ENCODE peak calls at places on chromosome 13, in five cellular contexts. D is SK-N-SH, Z is K562, H is GM12878, W is HepG2. M is an unnamed sample.

GRCh38 chr13:106182404-106182803 is 353.1 kb downstream of the EFNB2 start:
- DNase-seq in D (no peak), Z (no peak), H (no peak), W (no peak), M (peak)

GRCh38 chr13:23504188-23504587 is 66.0 kb upstream of the TNFRSF19 start:
- DNase-seq in D (peak), Z (no peak), H (no peak), W (no peak), M (peak)

GRCh38 chr13:35471466-35472307 is 4.8 kb downstream of the MAB21L1 start:
- DNase-seq in D (no peak), Z (no peak), H (no peak), W (no peak), M (no peak)

GRCh38 chr13:67229438-67230242 is 496 bp downstream of the PCDH9 start:
- DNase-seq in D (peak), Z (no peak), H (no peak), W (no peak), M (peak)

GRCh38 chr13:57632276-57633140 is 964 bp downstream of the PCDH17 start:
- DNase-seq in D (peak), Z (no peak), H (no peak), W (no peak), M (no peak)

GRCh38 chr13:21594715-21595545 is 9.0 kb downstream of the MICU2 start:
- DNase-seq in D (no peak), Z (no peak), H (no peak), W (no peak), M (no peak)

GRCh38 chr13:34179481-34179880 is 361.5 kb downstream of the RFC3 start:
- DNase-seq in D (no peak), Z (no peak), H (no peak), W (no peak), M (peak)

GRCh38 chr13:23695711-23696512 is 125.7 kb downstream of the TNFRSF19 start:
- DNase-seq in D (no peak), Z (no peak), H (no peak), W (no peak), M (no peak)

GRCh38 chr13:92806215-92806614 is 420.4 kb upstream of the GPC6 start:
- DNase-seq in D (no peak), Z (no peak), H (no peak), W (no peak), M (no peak)

GRCh38 chr13:26601669-26602068 is 44.2 kb downstream of the WASF3 start:
- DNase-seq in D (peak), Z (no peak), H (peak), W (no peak), M (peak)

GRCh38 chr13:50074843-50075242 is 59.6 kb downstream of the KCNRG start:
- DNase-seq in D (no peak), Z (no peak), H (no peak), W (no peak), M (no peak)

GRCh38 chr13:62525652-62526051 is 1110.0 kb upstream of the PCDH20 start:
- DNase-seq in D (no peak), Z (no peak), H (no peak), W (no peak), M (no peak)

GRCh38 chr13:84200971-84201370 is 318.7 kb upstream of the SLITRK1 start:
- DNase-seq in D (no peak), Z (no peak), H (no peak), W (no peak), M (no peak)

GRCh38 chr13:93915269-93915809 is 564.1 kb downstream of the DCT start:
- DNase-seq in D (no peak), Z (no peak), H (no peak), W (no peak), M (peak)

GRCh38 chr13:99822820-99823219 is 148.7 kb downstream of the ZIC5 start:
- DNase-seq in D (no peak), Z (no peak), H (no peak), W (no peak), M (no peak)

GRCh38 chr13:58953638-58954037 is 1210.1 kb downstream of the DIAPH3 start:
- DNase-seq in D (no peak), Z (no peak), H (peak), W (no peak), M (no peak)

GRCh38 chr13:74135306-74136088 is 1.3 kb upstream of the KLF12 start:
- DNase-seq in D (peak), Z (peak), H (peak), W (no peak), M (peak)

GRCh38 chr13:95267662-95268369 is 33.4 kb downstream of the ABCC4 start:
- DNase-seq in D (no peak), Z (peak), H (no peak), W (peak), M (peak)

GRCh38 chr13:105599477-105600037 is 935.9 kb downstream of the EFNB2 start:
- DNase-seq in D (no peak), Z (no peak), H (no peak), W (no peak), M (no peak)

GRCh38 chr13:50574731-50575130 is 268.8 kb downstream of the DLEU7 start:
- DNase-seq in D (no peak), Z (no peak), H (no peak), W (no peak), M (no peak)

GRCh38 chr13:65638572-65639168 is 1591.5 kb downstream of the PCDH9 start:
- DNase-seq in D (peak), Z (peak), H (no peak), W (peak), M (peak)

GRCh38 chr13:99978781-99979452 is 2.7 kb upstream of the ZIC2 start:
- DNase-seq in D (peak), Z (no peak), H (no peak), W (no peak), M (no peak)

GRCh38 chr13:59906413-59907027 is 257.2 kb downstream of the DIAPH3 start:
- DNase-seq in D (peak), Z (peak), H (no peak), W (peak), M (peak)

DNA sequence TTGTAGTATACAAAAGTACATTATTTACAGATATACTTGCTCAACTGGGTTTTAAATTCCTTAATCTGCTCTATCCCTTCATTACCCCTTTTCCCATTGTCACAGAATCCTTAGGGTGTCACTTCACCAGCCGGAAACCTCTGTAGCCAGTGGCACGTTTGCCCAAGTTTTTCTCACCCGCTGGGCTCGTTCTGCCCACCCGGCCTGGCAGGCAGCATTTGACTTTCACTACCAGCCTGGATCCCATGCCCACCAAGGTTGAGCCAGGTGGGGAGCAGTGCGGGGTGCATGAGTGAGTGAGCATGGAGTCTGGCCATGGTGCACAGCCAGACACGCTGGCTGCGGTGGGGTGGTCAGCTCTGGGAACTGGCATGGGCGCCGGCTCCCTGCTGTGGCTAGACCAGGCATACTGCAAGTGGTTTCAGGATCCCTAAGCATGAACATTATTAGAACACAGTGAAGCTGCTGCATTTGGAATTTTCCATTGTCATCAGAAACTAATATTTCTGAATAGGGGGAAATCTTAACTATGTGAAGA is 98.3 kb downstream of the NALCN start:
- DNase-seq in D (no peak), Z (no peak), H (no peak), W (no peak), M (no peak)
- TF ChIP-seq MXI1 in D (no peak), Z (no peak), H (no peak), W (no peak), M (no peak)

GRCh38 chr13:111201304-111201940 is 86.3 kb downstream of the ARHGEF7 start:
- DNase-seq in D (no peak), Z (no peak), H (no peak), W (no peak), M (no peak)
- H3K27ac ChIP-seq in D (no peak), Z (no peak), H (peak), W (no peak), M (no peak)

GRCh38 chr13:110629735-110630134 is 14.4 kb downstream of the NAXD start:
- DNase-seq in D (no peak), Z (no peak), H (no peak), W (no peak), M (no peak)
- TF ChIP-seq MXI1 in D (no peak), Z (no peak), H (no peak), W (no peak), M (no peak)

DNA sequence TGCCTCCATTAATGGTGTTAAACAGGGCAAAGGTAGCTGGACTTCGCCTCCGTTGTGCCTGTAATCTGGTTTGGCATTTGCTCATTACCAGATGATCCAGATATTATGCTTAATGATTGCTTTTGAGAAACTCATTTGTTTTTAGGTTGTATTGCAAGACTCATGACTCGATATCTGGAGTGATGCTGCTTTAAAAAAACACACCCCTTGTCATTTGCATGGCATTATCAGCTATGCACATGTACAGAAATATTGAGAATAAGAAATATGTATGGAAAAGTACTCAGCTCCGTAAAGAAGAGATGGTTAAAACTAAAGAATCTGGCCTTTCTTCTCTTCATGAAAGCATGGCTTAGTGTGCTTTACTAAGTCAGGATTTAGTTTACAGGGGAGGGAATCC is 95.0 kb downstream of the ARHGEF7 start:
- DNase-seq in D (no peak), Z (no peak), H (no peak), W (no peak), M (no peak)
- H3K27ac ChIP-seq in D (peak), Z (no peak), H (no peak), W (no peak), M (peak)

GRCh38 chr13:113028336-113029060 is 59.5 kb downstream of the MCF2L start:
- DNase-seq in D (no peak), Z (no peak), H (no peak), W (no peak), M (no peak)

GRCh38 chr13:113027095-113027494 is 58.1 kb downstream of the MCF2L start:
- DNase-seq in D (peak), Z (no peak), H (no peak), W (no peak), M (no peak)

GRCh38 chr13:113029061-113029445 is 60.0 kb downstream of the MCF2L start:
- DNase-seq in D (no peak), Z (no peak), H (no peak), W (no peak), M (no peak)

GRCh38 chr13:113027566-113027965 is 58.6 kb downstream of the MCF2L start:
- DNase-seq in D (peak), Z (no peak), H (no peak), W (no peak), M (no peak)

GRCh38 chr13:113029487-113030258 is 60.7 kb downstream of the MCF2L start:
- DNase-seq in D (peak), Z (peak), H (no peak), W (peak), M (no peak)
- TF ChIP-seq MXI1 in D (no peak), Z (no peak), H (no peak), W (no peak), M (no peak)

DNA sequence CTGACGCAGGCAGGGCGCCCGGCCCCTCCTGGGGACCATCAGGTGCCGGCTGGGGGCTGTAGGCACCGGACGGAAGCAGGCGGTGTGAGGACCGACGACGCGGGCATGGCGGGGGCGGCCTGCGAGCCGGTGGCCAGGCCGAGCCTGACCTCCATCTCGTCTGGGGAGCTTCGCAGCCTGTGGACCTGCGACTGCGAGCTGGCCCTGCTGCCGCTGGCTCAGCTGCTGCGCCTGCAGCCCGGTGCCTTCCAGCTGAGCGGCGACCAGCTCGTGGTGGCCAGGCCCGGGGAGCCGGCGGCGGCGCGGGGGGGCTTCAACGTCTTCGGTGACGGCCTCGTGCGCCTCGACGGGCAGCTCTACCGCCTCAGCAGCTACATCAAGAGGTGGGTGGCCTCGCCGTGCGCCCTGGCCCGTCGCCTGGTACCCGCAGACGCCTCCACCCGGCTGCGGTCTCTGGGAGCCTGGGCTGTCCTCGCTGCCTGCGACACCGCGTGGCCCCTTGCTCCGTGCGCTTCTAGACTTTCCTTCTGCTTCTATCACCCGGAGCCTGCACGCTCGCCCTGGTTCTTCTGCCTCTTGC is 430 bp downstream of the MEDAG start:
- DNase-seq in D (no peak), Z (no peak), H (no peak), W (no peak), M (no peak)
- H3K27ac ChIP-seq in D (no peak), Z (no peak), H (no peak), W (no peak), M (no peak)

GRCh38 chr13:27621116-27621365 is 651 bp upstream of the POLR1D start:
- DNase-seq in D (no peak), Z (no peak), H (no peak), W (no peak), M (no peak)
- TF ChIP-seq MXI1 in D (no peak), Z (no peak), H (no peak), W (no peak), M (no peak)

GRCh38 chr13:48624016-48624415 is 29.7 kb upstream of the CYSLTR2 start:
- DNase-seq in D (no peak), Z (no peak), H (no peak), W (no peak), M (no peak)
- H3K27ac ChIP-seq in D (no peak), Z (no peak), H (no peak), W (no peak), M (no peak)

DNA sequence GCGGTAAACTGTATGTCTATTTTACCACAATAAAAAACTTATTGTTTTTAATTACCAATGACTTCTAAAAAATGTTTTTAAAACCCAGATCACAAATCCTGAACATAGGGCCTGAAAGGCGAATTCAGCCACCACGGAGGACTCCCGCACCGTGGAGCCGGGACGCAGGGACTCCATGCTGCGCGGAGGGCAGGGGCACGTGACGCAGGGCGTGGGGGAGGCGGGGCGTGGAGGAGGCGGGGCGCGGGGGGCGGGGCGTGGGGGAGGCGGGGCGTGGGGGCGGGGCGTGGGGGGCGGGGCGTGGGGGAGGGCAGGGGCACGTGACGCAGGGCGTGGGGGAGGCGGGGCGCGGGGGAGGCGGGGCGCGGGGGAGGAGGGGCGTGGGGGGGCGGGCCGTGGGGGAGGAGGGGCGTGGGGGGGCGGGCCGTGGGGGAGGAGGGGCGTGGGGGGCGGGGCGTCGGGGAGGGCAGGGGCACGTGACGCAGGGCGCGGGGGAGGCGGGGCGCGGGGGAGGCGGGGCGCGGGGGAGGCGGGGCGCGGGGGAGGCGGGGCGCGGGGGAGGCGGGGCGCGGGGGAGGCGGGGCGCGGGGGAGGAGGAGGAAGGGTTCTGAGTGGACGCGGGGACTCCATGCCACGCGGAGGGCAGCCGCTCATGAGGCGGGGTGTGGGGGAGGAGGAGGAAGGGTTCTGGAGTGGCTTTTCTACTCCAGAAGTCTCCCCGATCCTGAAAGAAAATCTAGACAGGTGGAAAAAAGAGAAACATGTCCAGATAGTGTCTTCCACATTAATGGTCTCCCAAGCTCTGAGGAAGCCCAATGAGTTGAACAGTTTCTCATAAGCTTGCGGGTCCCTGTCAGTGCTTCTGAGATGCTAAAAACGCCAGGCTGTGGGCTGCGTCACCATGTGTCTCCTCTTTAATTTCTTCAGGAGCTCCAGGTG is 4.4 kb upstream of the PROZ start:
- DNase-seq in D (peak), Z (peak), H (peak), W (peak), M (peak)
- TF ChIP-seq MXI1 in D (peak), Z (no peak), H (peak), W (peak), M (peak)

DNA sequence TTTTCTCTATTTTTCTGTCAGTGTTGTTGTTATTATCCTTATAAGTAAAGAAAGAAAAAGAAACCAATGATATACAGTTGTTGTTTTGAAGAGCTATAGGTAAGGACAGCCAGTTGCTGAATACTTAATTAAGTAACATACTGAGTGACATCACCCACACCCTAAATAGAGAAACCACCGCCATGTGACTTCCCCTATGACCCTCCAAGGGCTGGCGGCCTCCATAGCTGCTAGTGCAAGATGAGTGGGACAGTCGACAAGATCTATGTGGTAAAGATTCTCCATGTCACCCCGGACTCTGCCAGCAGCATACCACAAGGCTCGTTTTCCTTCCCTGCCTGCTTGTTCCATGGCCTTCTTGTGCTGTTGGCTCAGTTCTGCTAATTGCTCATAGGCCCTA is 221.1 kb downstream of the DNAJC15 start:
- DNase-seq in D (no peak), Z (no peak), H (no peak), W (no peak), M (no peak)
- H3K27ac ChIP-seq in D (peak), Z (no peak), H (no peak), W (no peak), M (peak)